ENCODE peak calls at places on chromosomes 3 and 15, in seven cellular contexts. I is pulmonary artery endothelial cell; B is EL; N is omental fat pad; E is aorta; S is stomach; X is stimulated activated CD8-positive, alpha-beta memory T cell treated with anti-CD3 and anti-CD28 coated beads, Interleukin-4, amount 100 ng/mL, for 24 hours. U is an unnamed sample.

GRCh38 chr3:99891610-99892285 is 74.1 kb downstream of the CMSS1 start:
- DNase-seq in I (no peak), B (no peak), N (no peak), E (no peak), S (no peak), X (no peak), U (no peak)

GRCh38 chr3:39671116-39671515 is 138.3 kb upstream of the MYRIP start:
- DNase-seq in I (no peak), B (no peak), N (no peak), E (no peak), S (no peak), X (no peak), U (no peak)

GRCh38 chr3:139937674-139938279 is 2.8 kb downstream of the CLSTN2 start:
- DNase-seq in I (no peak), B (peak), N (no peak), E (no peak), S (peak), X (no peak), U (peak)

GRCh38 chr3:95612611-95613010 is 1201.8 kb upstream of the EPHA6 start:
- DNase-seq in I (no peak), B (no peak), N (no peak), E (no peak), S (no peak), X (no peak), U (no peak)

GRCh38 chr3:60269377-60269776 is 981.9 kb downstream of the FHIT start:
- DNase-seq in I (no peak), B (no peak), N (no peak), E (no peak), S (no peak), X (no peak), U (no peak)

GRCh38 chr3:54776601-54777000 is 151.3 kb downstream of the LRTM1 start:
- DNase-seq in I (no peak), B (no peak), N (no peak), E (no peak), S (no peak), X (no peak), U (no peak)

GRCh38 chr3:149215474-149215873 is 6.2 kb downstream of the CP start:
- DNase-seq in I (no peak), B (no peak), N (no peak), E (no peak), S (no peak), X (no peak), U (no peak)

GRCh38 chr3:58013973-58014649 is 5.9 kb downstream of the FLNB start:
- DNase-seq in I (no peak), B (peak), N (no peak), E (peak), S (peak), X (no peak), U (peak)

GRCh38 chr3:159534496-159534895 is 454.1 kb upstream of the IL12A start:
- DNase-seq in I (no peak), B (no peak), N (no peak), E (no peak), S (no peak), X (no peak), U (no peak)

GRCh38 chr3:64463981-64464380 is 223.8 kb downstream of the ADAMTS9 start:
- DNase-seq in I (no peak), B (no peak), N (no peak), E (no peak), S (no peak), X (no peak), U (no peak)

GRCh38 chr3:190036631-190037030 is 84.1 kb downstream of the P3H2 start:
- DNase-seq in I (no peak), B (no peak), N (no peak), E (no peak), S (no peak), X (no peak), U (no peak)

GRCh38 chr3:183653209-183654064 is 18.0 kb downstream of the KLHL24 start:
- DNase-seq in I (no peak), B (no peak), N (no peak), E (no peak), S (no peak), X (no peak), U (peak)

GRCh38 chr3:29286841-29287240 is 6.0 kb downstream of the RBMS3 start:
- DNase-seq in I (no peak), B (peak), N (no peak), E (no peak), S (no peak), X (no peak), U (no peak)

GRCh38 chr3:25441234-25441856 is 13.3 kb downstream of the RARB start:
- DNase-seq in I (no peak), B (no peak), N (no peak), E (no peak), S (no peak), X (no peak), U (no peak)

GRCh38 chr15:101489236-101489632 is 273 bp downstream of the PCSK6 start:
- DNase-seq in I (no peak), B (no peak), N (no peak), E (no peak), S (peak), X (no peak), U (peak)

GRCh38 chr15:62469874-62470688 is 305.0 kb upstream of the C2CD4B start:
- DNase-seq in I (peak), B (peak), N (no peak), E (peak), S (no peak), X (no peak), U (peak)

GRCh38 chr3:128415773-128416577 is 50.7 kb downstream of the DNAJB8 start:
- DNase-seq in I (no peak), B (no peak), N (no peak), E (no peak), S (no peak), X (no peak), U (no peak)

GRCh38 chr3:33105341-33105943 is 8.4 kb upstream of the CRTAP start:
- DNase-seq in I (no peak), B (no peak), N (no peak), E (no peak), S (no peak), X (no peak), U (no peak)

GRCh38 chr3:61574854-61575253 is 13.5 kb downstream of the PTPRG start:
- DNase-seq in I (no peak), B (peak), N (no peak), E (no peak), S (no peak), X (no peak), U (peak)

GRCh38 chr3:65170357-65171090 is 482.7 kb upstream of the ADAMTS9 start:
- DNase-seq in I (peak), B (peak), N (peak), E (peak), S (peak), X (no peak), U (peak)

U was measured in lung microvascular endothelial cell.